ENCODE peak calls at places on chromosome 18, in ten cellular contexts. G is right lobe of liver, R is fibroblast of lung, Z is HepG2, B is K562, O is kidney, W is ovary, Q is adrenal gland, J is tibial artery, S is H9. T is an unnamed sample.

GRCh38 chr18:74604774-74605173 is 7.1 kb downstream of the ZNF407 start:
- DNase-seq in G (no peak), R (peak; percentile 69), Z (no peak), B (no peak), O (no peak), W (no peak), Q (no peak), J (no peak), S (no peak), T (no peak)

GRCh38 chr18:47795448-47795843 is 135.0 kb downstream of the SMAD2 start:
- DNase-seq in G (no peak), R (no peak), Z (no peak), B (no peak), O (no peak), W (no peak), Q (no peak), J (no peak), S (no peak), T (peak; percentile 55)

GRCh38 chr18:50203801-50204604 is 9.1 kb upstream of the MYO5B start:
- DNase-seq in G (peak; percentile 56), R (peak; percentile 24), Z (peak; percentile 46), B (peak; percentile 11), O (no peak), W (no peak), Q (peak; percentile 26), J (no peak), S (peak; percentile 82), T (no peak)

GRCh38 chr18:709771-710170 is 2.7 kb downstream of the ENOSF1 start:
- DNase-seq in G (no peak), R (no peak), Z (no peak), B (no peak), O (no peak), W (no peak), Q (no peak), J (no peak), S (no peak), T (peak; percentile 9)

GRCh38 chr18:8003878-8004675 is 437.0 kb downstream of the PTPRM start:
- DNase-seq in G (no peak), R (peak; percentile 71), Z (no peak), B (no peak), O (no peak), W (no peak), Q (no peak), J (no peak), S (no peak), T (no peak)

GRCh38 chr18:682833-683232 is 25.4 kb downstream of the TYMS start:
- DNase-seq in G (no peak), R (no peak), Z (peak; percentile 51), B (no peak), O (no peak), W (no peak), Q (no peak), J (no peak), S (no peak), T (no peak)

GRCh38 chr18:79681484-79682387 is 2.1 kb downstream of the CTDP1 start:
- DNase-seq in G (no peak), R (no peak), Z (no peak), B (no peak), O (no peak), W (no peak), Q (no peak), J (no peak), S (no peak), T (no peak)

GRCh38 chr18:12099160-12099559 is 5.5 kb downstream of the ANKRD62 start:
- DNase-seq in G (no peak), R (no peak), Z (no peak), B (no peak), O (no peak), W (no peak), Q (no peak), J (no peak), S (no peak), T (no peak)

DNA sequence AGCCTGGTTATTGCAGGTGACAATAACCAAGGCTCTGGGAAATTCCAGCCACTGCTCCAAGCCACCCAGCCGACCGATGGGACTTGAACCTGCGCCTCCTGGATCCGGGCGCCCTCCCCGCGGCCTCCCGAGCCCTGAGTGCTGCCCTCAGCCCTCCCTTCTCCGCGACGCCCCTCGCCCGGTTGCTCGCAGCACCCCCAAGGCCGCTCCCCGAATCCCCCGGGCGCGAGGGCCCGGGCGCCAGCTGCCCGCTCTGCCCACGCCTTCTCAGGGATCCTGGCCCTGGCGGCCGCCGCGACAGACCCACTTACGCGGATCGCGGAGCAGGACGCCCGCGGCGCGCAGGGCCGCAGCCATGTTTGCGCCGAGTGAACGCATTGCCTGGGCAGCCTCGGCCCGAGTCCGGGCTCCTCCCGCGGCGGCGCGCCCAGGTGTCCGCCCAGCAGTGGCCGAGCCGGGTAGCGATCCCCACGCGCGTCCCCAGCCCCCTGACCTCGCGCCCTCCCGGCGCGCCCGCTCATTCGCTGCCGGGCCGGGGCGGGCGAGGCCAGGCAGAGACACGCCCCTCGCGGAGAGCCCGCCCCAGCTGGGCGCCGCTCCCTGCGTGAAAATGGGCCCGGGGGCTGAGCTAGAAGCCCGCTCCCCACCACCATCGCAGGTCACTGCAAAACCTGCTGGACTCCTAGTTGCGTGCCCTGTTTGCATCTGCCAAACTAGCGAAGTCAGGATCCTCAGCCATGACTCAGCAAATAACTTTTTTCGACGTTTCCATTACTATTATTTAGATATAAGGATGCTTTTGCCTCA is at the start of gene FECH:
- DNase-seq in G (peak; percentile 92), R (peak; percentile 68), Z (peak; percentile 35), B (peak; percentile 78), O (peak; percentile 93), W (peak; percentile 83), Q (peak; percentile 83), J (peak; percentile 76), S (peak; percentile 54), T (peak; percentile 76)
- TF ChIP-seq CTCF in G (no peak), R (no peak), Z (no peak), B (no peak), O (no peak), W (no peak), Q (no peak), J (peak; percentile 3), S (no peak), T (no peak)

GRCh38 chr18:58659691-58660090 is 11.6 kb upstream of the MALT1 start:
- DNase-seq in G (no peak), R (no peak), Z (no peak), B (no peak), O (no peak), W (no peak), Q (no peak), J (no peak), S (no peak), T (no peak)

GRCh38 chr18:58653814-58654509 is 17.3 kb upstream of the MALT1 start:
- DNase-seq in G (no peak), R (peak; percentile 73), Z (no peak), B (no peak), O (no peak), W (no peak), Q (no peak), J (no peak), S (no peak), T (no peak)

GRCh38 chr18:58657494-58657893 is 13.8 kb upstream of the MALT1 start:
- DNase-seq in G (no peak), R (no peak), Z (no peak), B (no peak), O (no peak), W (no peak), Q (no peak), J (no peak), S (no peak), T (no peak)

GRCh38 chr18:58654896-58655614 is 16.2 kb upstream of the MALT1 start:
- DNase-seq in G (no peak), R (no peak), Z (no peak), B (no peak), O (no peak), W (no peak), Q (no peak), J (no peak), S (no peak), T (no peak)

DNA sequence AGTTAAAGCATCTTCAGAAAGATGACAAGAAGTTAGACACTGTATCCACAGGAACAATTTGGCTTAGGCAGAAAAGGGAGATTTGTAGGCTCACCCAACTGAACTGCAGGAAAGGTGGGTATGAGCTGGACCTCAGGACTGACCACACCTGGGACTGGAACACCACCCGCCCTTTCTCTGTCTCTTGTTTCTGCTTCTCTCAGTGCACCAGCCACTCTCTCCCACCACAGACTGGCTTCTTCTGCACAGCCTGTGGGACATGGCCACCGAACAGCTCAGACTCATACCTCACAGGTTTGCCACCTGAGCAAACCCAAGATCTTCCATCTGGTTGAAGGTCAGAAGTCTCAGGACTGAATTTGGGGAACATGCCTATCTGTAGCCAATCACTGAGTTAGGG is 14.2 kb upstream of the MALT1 start:
- DNase-seq in G (no peak), R (no peak), Z (no peak), B (no peak), O (no peak), W (no peak), Q (no peak), J (no peak), S (no peak), T (no peak)
- H3K4me1 ChIP-seq in G (peaks cover 4% of the 10 kb centered on the region), R (no peaks in the 10 kb centered on the region), Z (peaks cover 23% of the 10 kb centered on the region), B (no peaks in the 10 kb centered on the region), O (no peaks in the 10 kb centered on the region), W (no peaks in the 10 kb centered on the region), Q (no peaks in the 10 kb centered on the region), J (no peaks in the 10 kb centered on the region), S (no peaks in the 10 kb centered on the region), T (peaks cover 2% of the 10 kb centered on the region)

DNA sequence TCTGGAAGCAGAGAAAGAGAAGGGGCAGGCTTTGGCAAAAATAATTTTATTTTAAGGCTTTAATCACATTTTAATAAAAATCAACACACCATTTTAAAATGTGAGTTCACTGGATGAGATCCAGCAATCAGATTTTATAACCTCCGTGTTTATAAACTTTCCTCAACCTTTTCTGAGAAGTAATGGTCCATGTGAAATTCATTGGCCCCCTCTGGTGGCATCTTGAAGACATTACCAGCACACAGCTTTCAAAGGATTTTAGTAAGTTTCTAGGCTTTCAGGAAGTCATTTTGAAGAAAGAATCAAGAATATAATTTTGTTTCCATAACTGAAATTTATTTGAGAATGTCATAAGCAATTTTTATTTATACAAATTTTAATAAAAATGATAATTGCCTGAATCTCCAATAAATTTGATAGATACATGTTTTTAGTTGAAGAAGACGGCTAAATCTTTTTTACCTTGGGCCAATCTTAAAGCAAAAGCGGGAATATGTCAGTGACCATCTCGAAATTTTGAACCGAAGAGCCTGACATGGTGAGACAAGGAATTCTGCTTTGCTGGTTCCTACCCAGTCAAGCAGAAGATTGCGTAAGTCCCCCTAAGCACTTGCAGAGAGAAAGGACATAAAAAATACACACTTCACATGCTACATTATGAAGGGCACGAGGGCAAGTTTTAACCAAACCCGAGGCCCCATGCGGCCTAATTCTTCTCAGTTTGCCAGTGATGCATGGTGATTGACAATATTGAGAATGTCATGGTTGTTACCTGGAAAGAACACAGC is 128.4 kb upstream of the CBLN2 start:
- DNase-seq in G (no peak), R (peak; percentile 23), Z (peak; percentile 25), B (peak; percentile 14), O (no peak), W (no peak), Q (no peak), J (no peak), S (no peak), T (no peak)
- TF ChIP-seq CTCF in G (peak; percentile 62), R (peak; percentile 54), Z (peak; percentile 53), B (peak; percentile 45), O (peak; percentile 67), W (no peak), Q (peak; percentile 33), J (peak; percentile 51), S (peak; percentile 84), T (peak; percentile 44)

DNA sequence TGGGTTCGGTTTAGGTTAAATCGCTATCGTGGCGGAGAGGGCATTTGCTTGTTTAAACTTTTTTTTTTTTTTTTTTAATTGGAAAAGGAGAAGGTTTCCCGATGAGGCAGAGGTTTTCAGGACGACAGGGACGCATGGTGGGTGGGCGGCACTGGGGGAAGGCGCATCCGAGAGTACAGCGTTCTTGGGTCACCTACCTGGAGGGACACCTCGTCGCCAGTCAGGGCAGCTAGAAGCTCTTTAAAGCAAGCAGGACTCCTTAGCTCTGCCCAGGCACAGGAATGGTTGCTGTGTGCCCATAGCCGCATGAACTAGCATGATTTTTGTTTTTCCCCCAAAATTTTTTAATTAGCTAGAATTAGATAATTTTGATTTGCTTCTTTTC is 444 bp downstream of the LDLRAD4 start:
- DNase-seq in G (no peak), R (no peak), Z (no peak), B (no peak), O (no peak), W (no peak), Q (no peak), J (no peak), S (no peak), T (no peak)
- H3K4me1 ChIP-seq in G (peaks cover 49% of the 10 kb centered on the region), R (no peaks in the 10 kb centered on the region), Z (peaks cover 71% of the 10 kb centered on the region), B (no peaks in the 10 kb centered on the region), O (peaks cover 28% of the 10 kb centered on the region), W (peaks cover 6% of the 10 kb centered on the region), Q (peaks cover 41% of the 10 kb centered on the region), J (peaks cover 59% of the 10 kb centered on the region), S (no peaks in the 10 kb centered on the region), T (no peaks in the 10 kb centered on the region)

T was measured in right atrium auricular region.